ENCODE peak calls at places on chromosomes 6 and 20, in eight cellular contexts. O is psoas muscle; G is upper lobe of right lung; V is heart right ventricle; P is lower lobe of right lung; N is colonic mucosa; M is spleen; L is CD8-positive, alpha-beta memory T cell. H is an unnamed sample.

GRCh38 chr6:18795726-18796125 is 408.6 kb downstream of the RNF144B start:
- DNase-seq in O (no peak), G (no peak), V (no peak), P (no peak), N (no peak), M (no peak), L (no peak), H (no peak)

GRCh38 chr6:162123797-162124196 is 603.8 kb downstream of the PRKN start:
- DNase-seq in O (no peak), G (no peak), V (peak), P (no peak), N (no peak), M (no peak), L (no peak), H (no peak)

GRCh38 chr20:12093062-12093796 is 175.5 kb downstream of the BTBD3 start:
- DNase-seq in O (no peak), G (no peak), V (no peak), P (no peak), N (no peak), M (no peak), L (no peak), H (no peak)

GRCh38 chr6:118896339-118897136 is 2.6 kb downstream of the ASF1A start:
- DNase-seq in O (no peak), G (no peak), V (no peak), P (no peak), N (no peak), M (no peak), L (no peak), H (peak)

GRCh38 chr20:57203986-57204385 is 62.5 kb downstream of the BMP7 start:
- DNase-seq in O (no peak), G (no peak), V (no peak), P (no peak), N (no peak), M (no peak), L (no peak), H (no peak)

GRCh38 chr6:41462980-41463930 is 82.9 kb upstream of the FOXP4 start:
- DNase-seq in O (peak), G (peak), V (peak), P (peak), N (peak), M (no peak), L (no peak), H (peak)

GRCh38 chr20:62891111-62891510 is 29.5 kb upstream of the TCFL5 start:
- DNase-seq in O (no peak), G (no peak), V (no peak), P (peak), N (no peak), M (peak), L (no peak), H (no peak)

GRCh38 chr6:102619585-102619984 is 1226.1 kb downstream of the GRIK2 start:
- DNase-seq in O (no peak), G (no peak), V (no peak), P (no peak), N (no peak), M (no peak), L (no peak), H (no peak)

GRCh38 chr6:154249499-154250298 is 106.9 kb downstream of the IPCEF1 start:
- DNase-seq in O (no peak), G (no peak), V (no peak), P (no peak), N (no peak), M (no peak), L (no peak), H (no peak)

GRCh38 chr6:143449731-143450452 is 603 bp downstream of the ADAT2 start:
- DNase-seq in O (no peak), G (no peak), V (peak), P (no peak), N (peak), M (no peak), L (peak), H (no peak)

GRCh38 chr6:20757761-20758160 is 223.5 kb downstream of the CDKAL1 start:
- DNase-seq in O (no peak), G (no peak), V (no peak), P (no peak), N (no peak), M (no peak), L (no peak), H (no peak)

DNA sequence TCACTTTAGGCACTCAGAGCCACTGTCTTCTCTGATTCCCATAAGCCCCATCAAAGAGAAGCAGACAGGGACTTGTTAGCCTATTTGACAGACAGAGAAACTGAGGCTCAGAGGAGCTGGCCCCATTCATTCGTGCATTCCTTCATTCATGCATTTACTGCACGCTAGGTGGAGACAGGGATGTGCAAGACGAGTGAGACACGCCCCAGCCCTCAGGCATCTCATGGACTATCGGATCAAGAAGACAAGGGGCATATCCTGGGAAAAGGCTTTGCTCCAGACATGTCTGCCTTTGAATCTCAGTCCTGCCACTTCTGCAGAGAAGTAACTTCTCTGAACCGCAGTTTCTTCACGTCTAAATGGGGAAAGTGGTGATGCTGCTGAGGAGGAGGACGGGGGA is 54.1 kb downstream of the BPIFB1 start:
- DNase-seq in O (no peak), G (no peak), V (no peak), P (no peak), N (no peak), M (no peak), L (no peak), H (no peak)
- H3K4me3 ChIP-seq in O (no peak), G (no peak), V (no peak), P (no peak), N (no peak), M (no peak), L (no peak), H (no peak)

DNA sequence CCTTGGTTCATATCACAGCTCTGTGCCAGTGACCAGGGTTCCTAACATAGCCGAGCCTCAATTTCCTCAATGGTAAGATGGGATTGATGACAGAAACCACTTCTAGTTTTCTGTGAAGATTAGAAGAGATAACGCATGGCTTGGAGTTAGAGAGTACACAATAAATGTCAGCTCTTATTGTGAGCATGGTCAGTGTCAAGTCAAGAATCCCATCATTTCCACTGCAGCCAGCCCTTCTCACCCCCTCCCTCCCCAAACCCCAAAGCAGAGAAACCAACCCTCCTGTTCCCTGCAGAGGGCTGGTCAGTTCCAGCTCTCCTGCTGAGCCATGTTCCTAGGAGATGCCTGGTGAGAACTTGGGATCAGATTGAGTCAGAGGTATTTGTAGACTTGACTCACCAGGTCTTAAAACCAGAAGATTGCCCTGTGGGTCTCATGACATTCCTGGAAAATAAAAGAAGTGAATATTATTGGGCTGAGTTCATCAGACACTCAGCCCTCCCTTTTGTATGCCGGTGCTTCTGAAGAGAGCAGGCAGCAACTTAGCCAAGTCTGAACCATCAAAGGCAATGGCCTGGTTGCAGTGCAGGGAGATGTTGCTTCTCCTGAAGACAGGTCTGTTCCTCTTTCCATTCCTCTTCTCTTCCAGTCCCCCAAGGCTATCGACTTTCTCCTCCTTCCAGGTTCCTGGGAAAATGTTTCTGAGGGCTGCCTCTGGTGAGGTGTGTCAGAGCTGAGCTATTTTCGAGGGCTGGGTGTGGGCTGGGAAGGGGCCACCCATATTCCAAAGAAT is 278.1 kb upstream of the SUPT3H start:
- DNase-seq in O (no peak), G (no peak), V (no peak), P (no peak), N (no peak), M (no peak), L (no peak), H (peak)
- H3K27ac ChIP-seq in O (no peak), G (no peak), V (no peak), P (no peak), N (no peak), M (no peak), L (no peak), H (peak)

GRCh38 chr6:5004373-5005037 is 668 bp upstream of the RPP40 start:
- DNase-seq in O (no peak), G (no peak), V (no peak), P (no peak), N (no peak), M (no peak), L (no peak), H (no peak)
- H3K4me3 ChIP-seq in O (peak), G (peak), V (peak), P (peak), N (peak), M (peak), L (peak), H (peak)

DNA sequence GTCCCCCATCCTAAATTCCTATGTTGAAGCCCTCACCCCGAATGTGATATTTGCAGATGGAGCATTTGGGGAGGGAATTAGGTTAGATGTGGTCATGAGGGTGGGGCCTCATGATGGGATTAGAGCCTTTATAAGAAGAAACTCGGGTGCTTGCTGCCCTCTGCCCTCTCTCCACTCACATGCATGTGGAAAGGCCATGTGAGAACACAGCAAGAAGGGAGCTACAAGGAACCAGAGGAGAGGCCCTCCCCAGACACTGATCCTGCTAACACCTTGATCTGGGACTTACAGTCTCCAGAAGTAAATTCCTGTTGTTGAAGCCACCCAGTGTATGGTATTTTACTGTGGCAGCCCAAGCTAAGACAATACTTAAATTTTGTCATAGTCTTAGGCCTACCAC is 69.6 kb upstream of the TULP1 start:
- DNase-seq in O (no peak), G (no peak), V (no peak), P (no peak), N (no peak), M (no peak), L (no peak), H (no peak)
- H3K27ac ChIP-seq in O (peak), G (no peak), V (no peak), P (no peak), N (no peak), M (peak), L (no peak), H (no peak)

GRCh38 chr6:17457956-17458355 is 64.6 kb downstream of the CAP2 start:
- DNase-seq in O (no peak), G (no peak), V (no peak), P (no peak), N (no peak), M (no peak), L (no peak), H (no peak)

GRCh38 chr6:17460862-17461261 is 67.5 kb downstream of the CAP2 start:
- DNase-seq in O (no peak), G (no peak), V (no peak), P (no peak), N (no peak), M (no peak), L (no peak), H (no peak)

GRCh38 chr6:17457405-17457804 is 64.0 kb downstream of the CAP2 start:
- DNase-seq in O (no peak), G (no peak), V (no peak), P (no peak), N (no peak), M (no peak), L (no peak), H (no peak)

GRCh38 chr6:17456711-17457110 is 63.3 kb downstream of the CAP2 start:
- DNase-seq in O (no peak), G (no peak), V (no peak), P (no peak), N (no peak), M (no peak), L (no peak), H (no peak)

DNA sequence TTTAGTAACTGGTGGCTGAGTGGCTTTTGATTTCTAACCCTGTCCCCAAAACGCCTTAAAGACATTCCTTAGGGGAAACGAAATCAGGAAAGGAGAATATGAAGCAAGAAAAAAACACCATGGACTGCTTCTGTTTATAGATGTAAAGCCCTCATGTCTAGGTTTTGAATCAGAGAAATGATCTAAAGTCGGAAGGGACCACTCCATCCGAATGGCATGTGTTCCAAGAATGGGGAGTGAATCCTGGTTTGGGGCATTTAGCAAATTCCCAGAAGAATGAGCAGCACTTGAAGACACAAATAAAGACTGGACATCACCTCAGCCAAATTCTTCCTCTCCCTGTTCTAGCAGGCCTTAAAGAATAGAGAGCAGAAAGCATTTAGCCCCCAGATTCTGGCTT is 65.6 kb downstream of the CAP2 start:
- DNase-seq in O (no peak), G (no peak), V (no peak), P (no peak), N (no peak), M (no peak), L (no peak), H (no peak)
- H3K4me3 ChIP-seq in O (no peak), G (no peak), V (no peak), P (no peak), N (no peak), M (no peak), L (no peak), H (no peak)

GRCh38 chr20:48433178-48433577 is 394.6 kb downstream of the PREX1 start:
- DNase-seq in O (no peak), G (no peak), V (no peak), P (no peak), N (no peak), M (no peak), L (no peak), H (no peak)

GRCh38 chr20:48440916-48441315 is 386.9 kb downstream of the PREX1 start:
- DNase-seq in O (no peak), G (no peak), V (no peak), P (no peak), N (no peak), M (no peak), L (no peak), H (no peak)

GRCh38 chr20:48431635-48432034 is 396.2 kb downstream of the PREX1 start:
- DNase-seq in O (no peak), G (no peak), V (no peak), P (no peak), N (no peak), M (no peak), L (no peak), H (no peak)

DNA sequence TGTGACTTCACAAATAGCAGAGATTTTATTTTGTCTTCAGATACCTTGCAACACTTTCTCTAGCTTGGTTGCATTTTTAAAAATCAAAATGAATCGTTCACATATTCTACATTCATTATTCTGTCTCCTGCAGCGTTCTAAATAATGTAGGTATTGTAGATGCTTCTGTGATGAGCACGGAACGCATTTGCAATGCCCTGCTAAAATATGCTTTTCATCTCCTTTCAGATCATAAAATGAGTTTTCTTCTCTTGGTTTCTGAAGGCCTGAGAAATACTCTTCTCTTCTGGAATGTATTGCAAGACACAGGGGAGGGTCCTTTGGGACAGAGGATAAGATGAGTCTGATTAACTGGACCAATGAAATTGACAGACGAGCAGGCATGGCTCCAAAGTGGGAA is 390.7 kb downstream of the PREX1 start:
- DNase-seq in O (no peak), G (no peak), V (no peak), P (no peak), N (no peak), M (no peak), L (no peak), H (no peak)
- H3K27ac ChIP-seq in O (no peak), G (no peak), V (no peak), P (no peak), N (no peak), M (no peak), L (no peak), H (no peak)

GRCh38 chr6:159105716-159106115 is 60.9 kb upstream of the TAGAP start:
- DNase-seq in O (no peak), G (no peak), V (no peak), P (no peak), N (no peak), M (no peak), L (no peak), H (no peak)
- H3K4me3 ChIP-seq in O (no peak), G (no peak), V (no peak), P (no peak), N (no peak), M (no peak), L (no peak), H (no peak)